ENCODE peak calls at places on chromosomes 12 and 14, in four cellular contexts. U is NCI-H345, E is HL-60, P is germinal center. J is an unnamed sample.

GRCh38 chr12:89873745-89874144 is 165.1 kb upstream of the ATP2B1 start:
- DNase-seq in E (no peak), P (no peak), U (no peak), J (no peak)

GRCh38 chr14:78848234-78848820 is 678.2 kb downstream of the NRXN3 start:
- DNase-seq in E (peak; percentile 1), U (peak; percentile 52), P (peak; percentile 14), J (no peak)

GRCh38 chr14:68576031-68576430 is 216.8 kb downstream of the ZFP36L1 start:
- DNase-seq in P (no peak), U (no peak), E (no peak), J (no peak)

GRCh38 chr12:79897617-79898016 is 37.3 kb downstream of the PPP1R12A start:
- DNase-seq in E (no peak), P (no peak), U (no peak), J (no peak)

GRCh38 chr12:108854055-108854452 is 3.3 kb downstream of the SSH1 start:
- DNase-seq in P (no peak), E (peak; percentile 25), U (no peak), J (no peak)

GRCh38 chr12:108109954-108110353 is 19.1 kb upstream of the WSCD2 start:
- DNase-seq in P (no peak), E (no peak), U (no peak), J (no peak)

GRCh38 chr14:91919814-91920213 is 27.7 kb downstream of the FBLN5 start:
- DNase-seq in U (no peak), P (no peak), E (no peak), J (no peak)

GRCh38 chr12:57049890-57050289 is at the start of gene MYO1A:
- DNase-seq in U (no peak), E (no peak), P (no peak), J (no peak)

GRCh38 chr12:130998136-130998535 is 44.4 kb downstream of the ADGRD1 start:
- DNase-seq in E (no peak), P (no peak), U (no peak), J (no peak)

GRCh38 chr14:101457936-101458535 is 103.3 kb upstream of the DIO3 start:
- DNase-seq in U (no peak), P (no peak), E (no peak), J (no peak)

GRCh38 chr12:80936642-80937390 is 918 bp downstream of the LIN7A start:
- DNase-seq in P (peak; percentile 3), U (peak; percentile 60), E (peak; percentile 38), J (no peak)

GRCh38 chr12:57016348-57016747 is at the start of gene TAC3:
- DNase-seq in P (no peak), E (no peak), U (no peak), J (no peak)

GRCh38 chr14:65167072-65167645 is 64.8 kb upstream of the MAX start:
- DNase-seq in E (no peak), U (no peak), P (no peak), J (no peak)

GRCh38 chr12:38711055-38711454 is 194.3 kb downstream of the CPNE8 start:
- DNase-seq in E (no peak), P (no peak), U (no peak), J (no peak)

GRCh38 chr12:27424631-27425230 is 21.8 kb upstream of the SMCO2 start:
- DNase-seq in P (peak; percentile 5), U (no peak), E (no peak), J (peak; percentile 19)

GRCh38 chr14:76697246-76697645 is 64.0 kb upstream of the VASH1 start:
- DNase-seq in E (no peak), P (no peak), U (no peak), J (no peak)

GRCh38 chr12:108629824-108630476 is 3.7 kb downstream of the SELPLG start:
- DNase-seq in P (no peak), E (peak; percentile 54), U (no peak), J (peak; percentile 68)